ENCODE peak calls at places on chromosomes 6 and 20, in ten cellular contexts. T is cardiac septum; A is posterior cingulate gyrus; C is CD8-positive, alpha-beta memory T cell; F is iris pigment epithelial cell; Q is NCI-H2081; N is anterior cingulate cortex; Z is RCC 7860; X is mammary epithelial cell; E is right cardiac atrium. H is an unnamed sample.

GRCh38 chr6:8481727-8482126 is 46.4 kb upstream of the SLC35B3 start:
- DNase-seq in T (no peak), A (no peak), C (no peak), F (peak), Q (no peak), N (no peak), Z (peak), X (no peak), E (no peak), H (no peak)

GRCh38 chr20:50049442-50050026 is 63.4 kb downstream of the UBE2V1 start:
- DNase-seq in T (no peak), A (no peak), C (no peak), F (no peak), Q (no peak), N (no peak), Z (no peak), X (no peak), E (peak), H (no peak)

GRCh38 chr20:40251284-40251932 is 437.6 kb downstream of the MAFB start:
- DNase-seq in T (no peak), A (peak), C (no peak), F (no peak), Q (no peak), N (no peak), Z (no peak), X (peak), E (no peak), H (no peak)

GRCh38 chr6:30683137-30683979 is 3.1 kb downstream of the PPP1R18 start:
- DNase-seq in T (no peak), A (no peak), C (no peak), F (no peak), Q (no peak), N (no peak), Z (peak), X (peak), E (peak), H (no peak)

GRCh38 chr6:10297825-10298224 is 117.0 kb downstream of the TFAP2A start:
- DNase-seq in T (no peak), A (no peak), C (no peak), F (peak), Q (no peak), N (no peak), Z (no peak), X (no peak), E (no peak), H (no peak)

GRCh38 chr6:166905505-166906134 is 50.7 kb downstream of the RNASET2 start:
- DNase-seq in T (no peak), A (no peak), C (no peak), F (no peak), Q (no peak), N (no peak), Z (no peak), X (no peak), E (no peak), H (no peak)

GRCh38 chr6:112701201-112701600 is 354.1 kb downstream of the RFPL4B start:
- DNase-seq in T (no peak), A (no peak), C (no peak), F (peak), Q (no peak), N (no peak), Z (no peak), X (no peak), E (peak), H (no peak)

GRCh38 chr6:124937645-124938044 is 24.6 kb upstream of the RNF217 start:
- DNase-seq in T (no peak), A (no peak), C (no peak), F (no peak), Q (no peak), N (no peak), Z (no peak), X (no peak), E (no peak), H (no peak)

GRCh38 chr6:150528648-150529285 is 70.9 kb upstream of the PLEKHG1 start:
- DNase-seq in T (peak), A (no peak), C (no peak), F (peak), Q (no peak), N (no peak), Z (peak), X (peak), E (peak), H (no peak)

GRCh38 chr6:33858804-33859203 is 55.0 kb upstream of the MLN start:
- DNase-seq in T (no peak), A (no peak), C (no peak), F (no peak), Q (no peak), N (no peak), Z (no peak), X (no peak), E (peak), H (no peak)

GRCh38 chr20:1185781-1186334 is 1.1 kb upstream of the TMEM74B start:
- DNase-seq in T (no peak), A (no peak), C (no peak), F (peak), Q (peak), N (no peak), Z (no peak), X (peak), E (peak), H (no peak)

GRCh38 chr6:3077430-3077829 is 9.1 kb downstream of the RIPK1 start:
- DNase-seq in T (no peak), A (no peak), C (no peak), F (no peak), Q (no peak), N (no peak), Z (no peak), X (no peak), E (no peak), H (no peak)

GRCh38 chr6:109506841-109507240 is 23.8 kb upstream of the ZBTB24 start:
- DNase-seq in T (no peak), A (no peak), C (no peak), F (no peak), Q (no peak), N (no peak), Z (no peak), X (no peak), E (no peak), H (no peak)

GRCh38 chr20:44736170-44737021 is 9.3 kb upstream of the KCNK15 start:
- DNase-seq in T (no peak), A (peak), C (no peak), F (peak), Q (peak), N (peak), Z (peak), X (peak), E (peak), H (peak)

GRCh38 chr20:61860588-61860987 is 205.1 kb downstream of the TAF4 start:
- DNase-seq in T (no peak), A (no peak), C (no peak), F (no peak), Q (no peak), N (no peak), Z (no peak), X (no peak), E (peak), H (no peak)

GRCh38 chr6:88992741-88993557 is 29.5 kb upstream of the RNGTT start:
- DNase-seq in T (no peak), A (no peak), C (no peak), F (peak), Q (no peak), N (no peak), Z (no peak), X (no peak), E (no peak), H (no peak)

GRCh38 chr20:32438331-32438858 is 80.3 kb downstream of the ASXL1 start:
- DNase-seq in T (no peak), A (no peak), C (no peak), F (no peak), Q (no peak), N (no peak), Z (no peak), X (no peak), E (no peak), H (no peak)

GRCh38 chr6:157682856-157683481 is 140.1 kb upstream of the SNX9 start:
- DNase-seq in T (peak), A (no peak), C (no peak), F (peak), Q (no peak), N (no peak), Z (no peak), X (no peak), E (no peak), H (no peak)

GRCh38 chr6:166105341-166106075 is 62.1 kb downstream of the TBXT start:
- DNase-seq in T (no peak), A (no peak), C (no peak), F (no peak), Q (no peak), N (no peak), Z (no peak), X (no peak), E (no peak), H (no peak)

GRCh38 chr6:13189710-13190109 is 138.6 kb downstream of the TBC1D7 start:
- DNase-seq in T (no peak), A (no peak), C (no peak), F (no peak), Q (no peak), N (no peak), Z (no peak), X (no peak), E (no peak), H (no peak)

GRCh38 chr20:19969507-19970255 is 47.5 kb upstream of the NAA20 start:
- DNase-seq in T (no peak), A (no peak), C (no peak), F (no peak), Q (no peak), N (no peak), Z (no peak), X (no peak), E (no peak), H (no peak)

GRCh38 chr6:108362455-108362854 is 67.6 kb downstream of the AFG1L start:
- DNase-seq in T (no peak), A (no peak), C (no peak), F (no peak), Q (no peak), N (no peak), Z (no peak), X (no peak), E (no peak), H (no peak)

GRCh38 chr6:163543311-163543710 is 128.8 kb downstream of the QKI start:
- DNase-seq in T (no peak), A (no peak), C (no peak), F (no peak), Q (peak), N (no peak), Z (no peak), X (no peak), E (no peak), H (no peak)

GRCh38 chr20:20697325-20697845 is 15.1 kb downstream of the RALGAPA2 start:
- DNase-seq in T (no peak), A (no peak), C (no peak), F (no peak), Q (no peak), N (no peak), Z (no peak), X (no peak), E (no peak), H (no peak)

GRCh38 chr6:3956054-3956453 is 106.9 kb downstream of the FAM50B start:
- DNase-seq in T (no peak), A (no peak), C (no peak), F (no peak), Q (no peak), N (no peak), Z (no peak), X (peak), E (no peak), H (no peak)

GRCh38 chr6:111922454-111923297 is 49.4 kb upstream of the FYN start:
- DNase-seq in T (no peak), A (no peak), C (no peak), F (peak), Q (peak), N (no peak), Z (no peak), X (peak), E (no peak), H (no peak)

GRCh38 chr6:142854589-142855488 is 90.1 kb downstream of the HIVEP2 start:
- DNase-seq in T (no peak), A (no peak), C (no peak), F (no peak), Q (no peak), N (no peak), Z (no peak), X (no peak), E (no peak), H (no peak)

GRCh38 chr20:17612287-17612974 is 42.6 kb downstream of the DSTN start:
- DNase-seq in T (no peak), A (no peak), C (peak), F (peak), Q (no peak), N (no peak), Z (no peak), X (peak), E (no peak), H (no peak)

GRCh38 chr6:163406830-163407229 is 7.7 kb upstream of the QKI start:
- DNase-seq in T (no peak), A (no peak), C (no peak), F (no peak), Q (no peak), N (no peak), Z (no peak), X (no peak), E (peak), H (no peak)

GRCh38 chr6:131015630-131016263 is 47.3 kb downstream of the EPB41L2 start:
- DNase-seq in T (no peak), A (no peak), C (no peak), F (peak), Q (no peak), N (no peak), Z (no peak), X (peak), E (peak), H (no peak)

GRCh38 chr6:130632897-130633296 is 194.3 kb upstream of the SMLR1 start:
- DNase-seq in T (no peak), A (no peak), C (no peak), F (no peak), Q (no peak), N (no peak), Z (no peak), X (no peak), E (no peak), H (no peak)

GRCh38 chr20:50381771-50382593 is 128.2 kb upstream of the PTPN1 start:
- DNase-seq in T (peak), A (no peak), C (no peak), F (no peak), Q (no peak), N (no peak), Z (no peak), X (no peak), E (no peak), H (peak)

GRCh38 chr20:32672982-32673727 is 586 bp downstream of the C20orf203 start:
- DNase-seq in T (no peak), A (no peak), C (no peak), F (no peak), Q (no peak), N (no peak), Z (no peak), X (no peak), E (no peak), H (peak)